ENCODE peak calls at places on chromosomes 2 and 18, in four cellular contexts. J is hepatocyte, K is endodermal cell, F is lung. T is an unnamed sample.

GRCh38 chr2:16407358-16407757 is 258.3 kb downstream of the CYRIA start:
- DNase-seq in K (no peak), F (no peak), J (no peak), T (no peak)

GRCh38 chr18:28125051-28125450 is 51.9 kb downstream of the CDH2 start:
- DNase-seq in J (no peak), F (no peak), K (no peak), T (no peak)

GRCh38 chr18:76817888-76818611 is 4.3 kb upstream of the ZNF236 start:
- DNase-seq in K (no peak), F (no peak), J (no peak), T (no peak)

GRCh38 chr2:201396595-201396994 is 39.5 kb upstream of the FLACC1 start:
- DNase-seq in F (no peak), K (no peak), J (no peak), T (no peak)

GRCh38 chr2:212005077-212005671 is 533.4 kb downstream of the ERBB4 start:
- DNase-seq in J (peak), F (peak), K (peak), T (no peak)

GRCh38 chr2:240149943-240150784 is 9.7 kb upstream of the OTOS start:
- DNase-seq in J (peak), K (peak), F (no peak), T (peak)

GRCh38 chr2:20355131-20355530 is 4.5 kb upstream of the PUM2 start:
- DNase-seq in K (no peak), F (no peak), J (no peak), T (no peak)

GRCh38 chr2:236173734-236174607 is 5.8 kb upstream of the GBX2 start:
- DNase-seq in K (peak), J (no peak), F (no peak), T (no peak)

GRCh38 chr2:135043345-135043744 is 3.9 kb downstream of the MAP3K19 start:
- DNase-seq in F (no peak), J (no peak), K (peak), T (no peak)

GRCh38 chr2:16553222-16553621 is 112.4 kb downstream of the CYRIA start:
- DNase-seq in K (peak), J (peak), F (peak), T (peak)

GRCh38 chr18:13455960-13456471 is 237.5 kb downstream of the LDLRAD4 start:
- DNase-seq in J (no peak), F (no peak), K (no peak), T (no peak)

GRCh38 chr2:234491897-234492296 is 5.0 kb downstream of the ARL4C start:
- DNase-seq in K (peak), F (no peak), J (no peak), T (no peak)

GRCh38 chr18:79405019-79405780 is 9.5 kb downstream of the NFATC1 start:
- DNase-seq in F (no peak), J (no peak), K (no peak), T (no peak)

GRCh38 chr18:46917808-46918600 is 602 bp downstream of the KATNAL2 start:
- DNase-seq in J (peak), F (peak), K (peak), T (no peak)

GRCh38 chr2:30257266-30258214 is 26.2 kb downstream of the LBH start:
- DNase-seq in J (no peak), K (no peak), F (no peak), T (no peak)

GRCh38 chr2:27807476-27807875 is 36.0 kb downstream of the MRPL33 start:
- DNase-seq in F (no peak), K (peak), J (peak), T (no peak)

GRCh38 chr2:237901932-237902846 is 42.8 kb downstream of the RAMP1 start:
- DNase-seq in J (no peak), K (peak), F (no peak), T (no peak)

GRCh38 chr2:19349911-19350677 is 8.3 kb downstream of the OSR1 start:
- DNase-seq in F (no peak), J (peak), K (peak), T (no peak)

GRCh38 chr2:45044916-45045315 is 35.7 kb upstream of the SIX2 start:
- DNase-seq in K (no peak), F (no peak), J (no peak), T (no peak)

GRCh38 chr2:132669854-132670103 is 226 bp downstream of the LYPD1 start:
- DNase-seq in F (no peak), K (no peak), J (no peak), T (peak)

GRCh38 chr2:75493230-75493629 is 67.5 kb downstream of the EVA1A start:
- DNase-seq in J (no peak), K (no peak), F (no peak), T (no peak)

GRCh38 chr2:217054791-217055190 is 194.9 kb upstream of the TNP1 start:
- DNase-seq in K (no peak), J (no peak), F (no peak), T (no peak)

GRCh38 chr2:120771556-120772208 is 36.0 kb downstream of the GLI2 start:
- DNase-seq in F (no peak), J (peak), K (peak), T (no peak)

GRCh38 chr2:236601306-236602202 is 31.9 kb downstream of the ACKR3 start:
- DNase-seq in J (peak), K (no peak), F (no peak), T (no peak)

GRCh38 chr2:175180701-175181103 is 808 bp downstream of the ATP5MC3 start:
- DNase-seq in K (peak), F (peak), J (peak), T (no peak)

GRCh38 chr2:29749041-29749440 is 172.3 kb downstream of the ALK start:
- DNase-seq in F (peak), J (no peak), K (no peak), T (no peak)

GRCh38 chr2:11738589-11739436 is 7.6 kb upstream of the LPIN1 start:
- DNase-seq in J (peak), F (peak), K (peak), T (no peak)
- TF ChIP-seq CTCF in J (peak), F (peak), K (peak), T (peak)

DNA sequence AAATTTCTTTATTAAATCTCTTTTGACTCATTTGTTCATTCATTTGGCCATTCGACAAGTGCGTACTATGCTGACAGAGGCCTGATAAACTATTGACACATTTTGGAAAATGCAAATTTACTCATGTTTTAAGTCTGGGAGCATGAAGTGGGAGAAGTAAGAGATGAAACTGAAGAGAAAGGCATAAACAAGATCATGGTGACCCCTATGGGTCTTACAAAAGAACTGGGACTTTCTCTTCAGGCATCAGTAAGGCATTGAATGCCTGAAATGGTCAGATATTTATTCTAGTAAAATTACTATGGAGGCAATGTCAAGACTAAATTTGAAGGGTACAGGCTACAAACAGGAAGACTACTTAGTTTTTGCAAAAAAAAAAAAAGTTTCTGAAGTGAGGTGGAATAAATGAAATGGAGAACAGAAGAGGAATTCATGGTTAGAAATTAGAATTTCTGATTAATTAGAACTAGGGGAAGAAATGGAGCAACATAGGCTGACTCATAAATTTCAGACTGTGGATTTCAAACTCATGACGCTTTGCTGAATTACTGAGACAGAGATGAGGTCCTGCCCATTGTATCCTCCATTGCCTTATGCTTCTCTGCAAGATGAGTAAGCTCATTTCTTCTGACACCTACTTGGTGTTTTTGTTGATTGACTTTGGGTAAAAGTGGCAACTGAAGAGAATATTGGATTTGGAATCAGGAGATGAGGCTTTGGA is 32.7 kb downstream of the VSNL1 start:
- DNase-seq in F (no peak), K (no peak), J (no peak), T (no peak)
- TF ChIP-seq CTCF in F (no peak), K (peak), J (peak), T (peak)

DNA sequence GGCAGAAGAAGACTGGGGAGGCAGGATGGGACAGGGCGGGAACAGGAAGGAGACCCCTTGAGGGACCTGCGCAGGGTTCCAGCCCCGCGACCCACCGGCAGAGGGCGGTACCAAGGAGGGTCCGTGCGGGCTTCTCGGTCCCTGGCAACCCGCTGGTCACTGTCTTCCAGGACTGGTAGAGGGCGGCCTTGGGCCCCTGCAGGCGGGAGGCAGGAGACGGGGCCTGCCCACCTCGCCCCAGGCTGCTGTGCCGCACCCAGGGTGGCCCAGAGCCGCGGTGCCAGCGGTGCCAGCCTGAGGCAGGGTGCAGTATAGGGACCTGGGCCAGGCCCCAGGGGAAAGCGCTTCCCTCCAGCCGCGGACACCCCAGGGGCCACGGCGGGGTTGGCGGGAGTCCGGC is 34.5 kb downstream of the NEURL3 start:
- DNase-seq in K (peak), J (peak), F (no peak), T (peak)
- TF ChIP-seq CTCF in K (peak), J (peak), F (peak), T (peak)

GRCh38 chr2:156021326-156022040 is 311.0 kb downstream of the NR4A2 start:
- DNase-seq in F (no peak), J (no peak), K (peak), T (no peak)

GRCh38 chr2:156017486-156017885 is 315.0 kb downstream of the NR4A2 start:
- DNase-seq in J (no peak), K (no peak), F (no peak), T (no peak)

GRCh38 chr2:156023266-156023879 is 309.1 kb downstream of the NR4A2 start:
- DNase-seq in J (no peak), F (no peak), K (no peak), T (no peak)

GRCh38 chr2:156019341-156019740 is 313.2 kb downstream of the NR4A2 start:
- DNase-seq in K (no peak), J (no peak), F (no peak), T (no peak)
- TF ChIP-seq CTCF in K (no peak), J (no peak), F (no peak), T (no peak)

GRCh38 chr2:168687314-168687713 is 115.1 kb upstream of the NOSTRIN start:
- DNase-seq in F (no peak), K (peak), J (no peak), T (no peak)
- TF ChIP-seq CTCF in F (peak), K (peak), J (peak), T (no peak)

DNA sequence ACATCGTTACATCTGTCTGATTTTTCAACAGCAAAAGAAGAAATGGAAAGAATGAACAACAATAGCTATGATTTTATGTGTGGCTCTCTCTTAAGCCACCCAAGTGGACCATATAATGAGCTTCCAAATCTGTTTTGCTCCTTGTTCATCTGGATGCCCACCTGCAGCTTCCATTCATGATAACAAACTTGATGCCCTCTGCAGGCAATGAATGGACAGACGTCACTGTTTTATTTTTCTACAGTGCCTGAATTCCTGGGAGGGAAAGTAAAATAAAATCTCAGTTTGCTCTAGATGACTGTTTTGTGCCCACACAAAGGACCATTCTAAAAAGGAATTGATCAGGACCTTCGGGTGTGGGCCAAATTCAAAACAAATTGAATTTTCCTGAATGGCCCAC is 5.0 kb downstream of the MREG start:
- DNase-seq in J (no peak), F (no peak), K (no peak), T (no peak)
- TF ChIP-seq CTCF in J (no peak), F (no peak), K (peak), T (no peak)

DNA sequence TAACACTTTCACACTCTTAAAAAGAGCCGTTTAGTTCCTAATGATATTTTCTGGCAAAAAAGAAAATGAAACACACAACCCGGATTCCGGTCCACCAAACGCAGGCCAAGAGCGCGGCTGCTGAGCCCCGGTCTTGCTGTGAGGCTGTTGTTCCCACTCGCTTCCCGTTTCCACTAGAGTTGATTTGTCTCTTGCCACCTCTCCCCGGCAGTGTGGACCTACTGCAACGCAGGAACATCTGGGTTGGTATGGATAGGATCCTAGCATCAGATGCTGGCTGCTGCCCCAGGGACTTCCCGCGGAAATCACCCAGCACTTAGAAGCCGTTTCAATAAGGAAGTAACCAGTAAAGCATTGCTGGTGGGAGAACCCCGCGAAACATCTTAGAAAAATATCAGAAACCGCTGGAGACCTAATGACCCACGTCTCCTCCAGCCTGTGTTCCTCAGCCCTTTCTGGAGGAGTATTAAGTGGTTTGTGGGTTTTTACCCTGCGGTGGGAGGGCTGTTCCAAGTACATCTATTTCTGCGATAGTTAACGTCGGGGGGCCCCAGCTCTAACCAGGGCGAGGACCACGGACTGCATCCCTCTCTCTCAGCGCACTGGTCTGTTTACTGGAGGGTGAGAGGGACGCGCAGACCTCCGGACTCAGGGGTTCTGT is 928 bp downstream of the DOCK10 start:
- DNase-seq in F (peak), K (peak), J (no peak), T (no peak)
- TF ChIP-seq CTCF in F (no peak), K (no peak), J (no peak), T (no peak)